ENCODE peak calls at places on chromosomes 7 and 10, in eight cellular contexts. One of them, this sample, is unnamed.
A peak's percentile ranks its signal among the peaks of the same experiment; 100 is the strongest.

GRCh38 chr7:43148161-43148731 is 35.8 kb downstream of the HECW1 start:
- DNase-seq in GM10248: no peak
- DNase-seq in NCI-H2081: no peak
- DNase-seq in central memory CD4-positive, alpha-beta T cell: no peak
- DNase-seq in mesothelial cell of epicardium: no peak
- DNase-seq in stimulated activated CD8-positive, alpha-beta memory T cell treated with anti-CD3 and anti-CD28 coated beads, Interleukin-4, amount 100 ng/mL, for 24 hours: no peak
- DNase-seq in glutamatergic neuron: no peak
- DNase-seq in mucosa of gallbladder: no peak
- DNase-seq in this sample: no peak

GRCh38 chr7:47741984-47742383 is 160.1 kb upstream of the TNS3 start:
- DNase-seq in GM10248: no peak
- DNase-seq in NCI-H2081: no peak
- DNase-seq in central memory CD4-positive, alpha-beta T cell: no peak
- DNase-seq in mesothelial cell of epicardium: no peak
- DNase-seq in stimulated activated CD8-positive, alpha-beta memory T cell treated with anti-CD3 and anti-CD28 coated beads, Interleukin-4, amount 100 ng/mL, for 24 hours: no peak
- DNase-seq in glutamatergic neuron: no peak
- DNase-seq in mucosa of gallbladder: no peak
- DNase-seq in this sample: no peak

GRCh38 chr7:44971991-44972441 is 6.8 kb downstream of the MYO1G start:
- DNase-seq in GM10248: no peak
- DNase-seq in NCI-H2081: peak; percentile 55
- DNase-seq in central memory CD4-positive, alpha-beta T cell: no peak
- DNase-seq in mesothelial cell of epicardium: no peak
- DNase-seq in stimulated activated CD8-positive, alpha-beta memory T cell treated with anti-CD3 and anti-CD28 coated beads, Interleukin-4, amount 100 ng/mL, for 24 hours: no peak
- DNase-seq in glutamatergic neuron: no peak
- DNase-seq in mucosa of gallbladder: no peak
- DNase-seq in this sample: no peak

GRCh38 chr7:85528581-85528980 is 341.7 kb upstream of the SEMA3D start:
- DNase-seq in GM10248: no peak
- DNase-seq in NCI-H2081: no peak
- DNase-seq in central memory CD4-positive, alpha-beta T cell: no peak
- DNase-seq in mesothelial cell of epicardium: no peak
- DNase-seq in stimulated activated CD8-positive, alpha-beta memory T cell treated with anti-CD3 and anti-CD28 coated beads, Interleukin-4, amount 100 ng/mL, for 24 hours: no peak
- DNase-seq in glutamatergic neuron: no peak
- DNase-seq in mucosa of gallbladder: no peak
- DNase-seq in this sample: no peak

GRCh38 chr7:99860281-99861127 is 16.3 kb downstream of the OR2AE1 start:
- DNase-seq in GM10248: no peak
- DNase-seq in NCI-H2081: no peak
- DNase-seq in central memory CD4-positive, alpha-beta T cell: no peak
- DNase-seq in mesothelial cell of epicardium: no peak
- DNase-seq in stimulated activated CD8-positive, alpha-beta memory T cell treated with anti-CD3 and anti-CD28 coated beads, Interleukin-4, amount 100 ng/mL, for 24 hours: no peak
- DNase-seq in glutamatergic neuron: no peak
- DNase-seq in mucosa of gallbladder: peak; percentile 38
- DNase-seq in this sample: no peak

GRCh38 chr10:71347587-71348395 is 28.7 kb downstream of the SLC29A3 start:
- DNase-seq in GM10248: no peak
- DNase-seq in NCI-H2081: peak; percentile 67
- DNase-seq in central memory CD4-positive, alpha-beta T cell: no peak
- DNase-seq in mesothelial cell of epicardium: no peak
- DNase-seq in stimulated activated CD8-positive, alpha-beta memory T cell treated with anti-CD3 and anti-CD28 coated beads, Interleukin-4, amount 100 ng/mL, for 24 hours: no peak
- DNase-seq in glutamatergic neuron: no peak
- DNase-seq in mucosa of gallbladder: peak; percentile 58
- DNase-seq in this sample: no peak

GRCh38 chr7:45580053-45580872 is 6.1 kb downstream of the ADCY1 start:
- DNase-seq in GM10248: no peak
- DNase-seq in NCI-H2081: peak; percentile 47
- DNase-seq in central memory CD4-positive, alpha-beta T cell: no peak
- DNase-seq in mesothelial cell of epicardium: no peak
- DNase-seq in stimulated activated CD8-positive, alpha-beta memory T cell treated with anti-CD3 and anti-CD28 coated beads, Interleukin-4, amount 100 ng/mL, for 24 hours: no peak
- DNase-seq in glutamatergic neuron: peak; percentile 68
- DNase-seq in mucosa of gallbladder: no peak
- DNase-seq in this sample: peak; percentile 46

GRCh38 chr7:150947761-150948680 is 30.1 kb downstream of the KCNH2 start:
- DNase-seq in GM10248: no peak
- DNase-seq in NCI-H2081: no peak
- DNase-seq in central memory CD4-positive, alpha-beta T cell: no peak
- DNase-seq in mesothelial cell of epicardium: no peak
- DNase-seq in stimulated activated CD8-positive, alpha-beta memory T cell treated with anti-CD3 and anti-CD28 coated beads, Interleukin-4, amount 100 ng/mL, for 24 hours: no peak
- DNase-seq in glutamatergic neuron: peak; percentile 23
- DNase-seq in mucosa of gallbladder: no peak
- DNase-seq in this sample: no peak

GRCh38 chr7:99624487-99624886 is 7.7 kb downstream of the ZSCAN25 start:
- DNase-seq in GM10248: no peak
- DNase-seq in NCI-H2081: no peak
- DNase-seq in central memory CD4-positive, alpha-beta T cell: peak; percentile 81
- DNase-seq in mesothelial cell of epicardium: no peak
- DNase-seq in stimulated activated CD8-positive, alpha-beta memory T cell treated with anti-CD3 and anti-CD28 coated beads, Interleukin-4, amount 100 ng/mL, for 24 hours: peak; percentile 60
- DNase-seq in glutamatergic neuron: no peak
- DNase-seq in mucosa of gallbladder: peak; percentile 23
- DNase-seq in this sample: no peak

GRCh38 chr10:43041422-43042342 is 35.2 kb upstream of the RET start:
- DNase-seq in GM10248: no peak
- DNase-seq in NCI-H2081: no peak
- DNase-seq in central memory CD4-positive, alpha-beta T cell: no peak
- DNase-seq in mesothelial cell of epicardium: peak; percentile 13
- DNase-seq in stimulated activated CD8-positive, alpha-beta memory T cell treated with anti-CD3 and anti-CD28 coated beads, Interleukin-4, amount 100 ng/mL, for 24 hours: no peak
- DNase-seq in glutamatergic neuron: no peak
- DNase-seq in mucosa of gallbladder: no peak
- DNase-seq in this sample: no peak

GRCh38 chr10:100999742-101000601 is at the start of gene LZTS2:
- DNase-seq in GM10248: no peak
- DNase-seq in NCI-H2081: no peak
- DNase-seq in central memory CD4-positive, alpha-beta T cell: no peak
- DNase-seq in mesothelial cell of epicardium: no peak
- DNase-seq in stimulated activated CD8-positive, alpha-beta memory T cell treated with anti-CD3 and anti-CD28 coated beads, Interleukin-4, amount 100 ng/mL, for 24 hours: no peak
- DNase-seq in glutamatergic neuron: peak; percentile 59
- DNase-seq in mucosa of gallbladder: no peak
- DNase-seq in this sample: peak; percentile 42

GRCh38 chr7:85750454-85750949 is 563.6 kb upstream of the SEMA3D start:
- DNase-seq in GM10248: peak; percentile 43
- DNase-seq in NCI-H2081: peak; percentile 17
- DNase-seq in central memory CD4-positive, alpha-beta T cell: no peak
- DNase-seq in mesothelial cell of epicardium: no peak
- DNase-seq in stimulated activated CD8-positive, alpha-beta memory T cell treated with anti-CD3 and anti-CD28 coated beads, Interleukin-4, amount 100 ng/mL, for 24 hours: no peak
- DNase-seq in glutamatergic neuron: peak; percentile 74
- DNase-seq in mucosa of gallbladder: peak; percentile 23
- DNase-seq in this sample: peak; percentile 61

This sample was measured in BE2C.